ENCODE peak calls at places on chromosomes 3 and 15, in eight cellular contexts. One of them, this sample, is unnamed.

GRCh38 chr3:131912255-131912654 is 122.6 kb downstream of the CPNE4 start:
- DNase-seq in colonic mucosa: no peak
- DNase-seq in fibroblast of the aortic adventitia: no peak
- DNase-seq in suprapubic skin: no peak
- DNase-seq in PC-3: no peak
- DNase-seq in adrenal gland: no peak
- DNase-seq in hepatocyte: no peak
- DNase-seq in astrocyte of the spinal cord: no peak
- DNase-seq in this sample: no peak

GRCh38 chr3:69970827-69971226 is 28.7 kb upstream of the SAMMSON start:
- DNase-seq in suprapubic skin: no peak
- DNase-seq in PC-3: no peak
- DNase-seq in fibroblast of the aortic adventitia: no peak
- DNase-seq in colonic mucosa: no peak
- DNase-seq in astrocyte of the spinal cord: no peak
- DNase-seq in hepatocyte: no peak
- DNase-seq in adrenal gland: no peak
- DNase-seq in this sample: no peak

GRCh38 chr3:178257491-178257890 is 278.7 kb upstream of the KCNMB2 start:
- DNase-seq in fibroblast of the aortic adventitia: no peak
- DNase-seq in PC-3: no peak
- DNase-seq in astrocyte of the spinal cord: no peak
- DNase-seq in colonic mucosa: no peak
- DNase-seq in hepatocyte: no peak
- DNase-seq in suprapubic skin: no peak
- DNase-seq in adrenal gland: no peak
- DNase-seq in this sample: no peak

GRCh38 chr15:78621810-78622402 is 1.1 kb upstream of the CHRNA3 start:
- DNase-seq in PC-3: no peak
- DNase-seq in astrocyte of the spinal cord: no peak
- DNase-seq in hepatocyte: no peak
- DNase-seq in colonic mucosa: no peak
- DNase-seq in fibroblast of the aortic adventitia: no peak
- DNase-seq in suprapubic skin: peak; percentile 68
- DNase-seq in adrenal gland: no peak
- DNase-seq in this sample: no peak

GRCh38 chr3:166837535-166837934 is 542.6 kb downstream of the ZBBX start:
- DNase-seq in fibroblast of the aortic adventitia: no peak
- DNase-seq in suprapubic skin: no peak
- DNase-seq in adrenal gland: no peak
- DNase-seq in astrocyte of the spinal cord: peak; percentile 7
- DNase-seq in hepatocyte: peak; percentile 26
- DNase-seq in PC-3: peak; percentile 66
- DNase-seq in colonic mucosa: no peak
- DNase-seq in this sample: no peak

GRCh38 chr15:89335289-89336041 is 841 bp upstream of the POLG start:
- DNase-seq in PC-3: no peak
- DNase-seq in suprapubic skin: no peak
- DNase-seq in fibroblast of the aortic adventitia: no peak
- DNase-seq in colonic mucosa: peak; percentile 56
- DNase-seq in adrenal gland: no peak
- DNase-seq in hepatocyte: peak; percentile 51
- DNase-seq in astrocyte of the spinal cord: no peak
- DNase-seq in this sample: peak; percentile 6

GRCh38 chr15:42843699-42844098 is 76.9 kb downstream of the TTBK2 start:
- DNase-seq in fibroblast of the aortic adventitia: no peak
- DNase-seq in suprapubic skin: no peak
- DNase-seq in PC-3: no peak
- DNase-seq in astrocyte of the spinal cord: no peak
- DNase-seq in colonic mucosa: no peak
- DNase-seq in adrenal gland: no peak
- DNase-seq in hepatocyte: no peak
- DNase-seq in this sample: no peak

GRCh38 chr3:159872374-159873109 is 116.1 kb upstream of the IL12A start:
- DNase-seq in astrocyte of the spinal cord: peak; percentile 92
- DNase-seq in colonic mucosa: no peak
- DNase-seq in PC-3: peak; percentile 92
- DNase-seq in suprapubic skin: no peak
- DNase-seq in adrenal gland: no peak
- DNase-seq in hepatocyte: no peak
- DNase-seq in fibroblast of the aortic adventitia: peak; percentile 68
- DNase-seq in this sample: peak; percentile 75

GRCh38 chr15:92631721-92632120 is 23.9 kb downstream of the FAM174B start:
- DNase-seq in suprapubic skin: peak; percentile 35
- DNase-seq in fibroblast of the aortic adventitia: no peak
- DNase-seq in astrocyte of the spinal cord: no peak
- DNase-seq in PC-3: peak; percentile 27
- DNase-seq in colonic mucosa: no peak
- DNase-seq in adrenal gland: no peak
- DNase-seq in hepatocyte: no peak
- DNase-seq in this sample: no peak

GRCh38 chr3:194140520-194141414 is 4.8 kb downstream of the HES1 start:
- DNase-seq in astrocyte of the spinal cord: peak; percentile 73
- DNase-seq in PC-3: peak; percentile 83
- DNase-seq in suprapubic skin: no peak
- DNase-seq in adrenal gland: peak; percentile 57
- DNase-seq in colonic mucosa: peak; percentile 63
- DNase-seq in hepatocyte: peak; percentile 83
- DNase-seq in fibroblast of the aortic adventitia: no peak
- DNase-seq in this sample: no peak

GRCh38 chr3:48535578-48535977 is 21.0 kb downstream of the PFKFB4 start:
- DNase-seq in adrenal gland: no peak
- DNase-seq in astrocyte of the spinal cord: no peak
- DNase-seq in colonic mucosa: no peak
- DNase-seq in fibroblast of the aortic adventitia: no peak
- DNase-seq in PC-3: no peak
- DNase-seq in hepatocyte: no peak
- DNase-seq in suprapubic skin: no peak
- DNase-seq in this sample: no peak

GRCh38 chr3:30613135-30613825 is 6.9 kb downstream of the TGFBR2 start:
- DNase-seq in fibroblast of the aortic adventitia: no peak
- DNase-seq in colonic mucosa: no peak
- DNase-seq in adrenal gland: no peak
- DNase-seq in astrocyte of the spinal cord: no peak
- DNase-seq in hepatocyte: no peak
- DNase-seq in suprapubic skin: no peak
- DNase-seq in PC-3: no peak
- DNase-seq in this sample: no peak

GRCh38 chr3:98855811-98856400 is 45.6 kb downstream of the DCBLD2 start:
- DNase-seq in astrocyte of the spinal cord: peak; percentile 91
- DNase-seq in adrenal gland: no peak
- DNase-seq in suprapubic skin: no peak
- DNase-seq in hepatocyte: no peak
- DNase-seq in fibroblast of the aortic adventitia: peak; percentile 98
- DNase-seq in colonic mucosa: no peak
- DNase-seq in PC-3: peak; percentile 86
- DNase-seq in this sample: peak; percentile 93

GRCh38 chr3:35663471-35663870 is 24.1 kb downstream of the ARPP21 start:
- DNase-seq in adrenal gland: no peak
- DNase-seq in astrocyte of the spinal cord: no peak
- DNase-seq in colonic mucosa: no peak
- DNase-seq in suprapubic skin: no peak
- DNase-seq in fibroblast of the aortic adventitia: no peak
- DNase-seq in PC-3: no peak
- DNase-seq in hepatocyte: no peak
- DNase-seq in this sample: no peak

GRCh38 chr3:35654471-35654870 is 15.1 kb downstream of the ARPP21 start:
- DNase-seq in adrenal gland: no peak
- DNase-seq in PC-3: no peak
- DNase-seq in hepatocyte: no peak
- DNase-seq in fibroblast of the aortic adventitia: no peak
- DNase-seq in suprapubic skin: no peak
- DNase-seq in astrocyte of the spinal cord: no peak
- DNase-seq in colonic mucosa: no peak
- DNase-seq in this sample: no peak

GRCh38 chr3:35664460-35664919 is 25.2 kb downstream of the ARPP21 start:
- DNase-seq in astrocyte of the spinal cord: peak; percentile 90
- DNase-seq in hepatocyte: peak; percentile 30
- DNase-seq in PC-3: no peak
- DNase-seq in adrenal gland: peak; percentile 20
- DNase-seq in suprapubic skin: peak; percentile 72
- DNase-seq in colonic mucosa: no peak
- DNase-seq in fibroblast of the aortic adventitia: peak; percentile 44
- DNase-seq in this sample: peak; percentile 69

GRCh38 chr3:35665390-35666055 is 26.2 kb downstream of the ARPP21 start:
- DNase-seq in suprapubic skin: no peak
- DNase-seq in hepatocyte: no peak
- DNase-seq in colonic mucosa: no peak
- DNase-seq in astrocyte of the spinal cord: peak; percentile 61
- DNase-seq in adrenal gland: no peak
- DNase-seq in PC-3: peak; percentile 46
- DNase-seq in fibroblast of the aortic adventitia: no peak
- DNase-seq in this sample: no peak

DNA sequence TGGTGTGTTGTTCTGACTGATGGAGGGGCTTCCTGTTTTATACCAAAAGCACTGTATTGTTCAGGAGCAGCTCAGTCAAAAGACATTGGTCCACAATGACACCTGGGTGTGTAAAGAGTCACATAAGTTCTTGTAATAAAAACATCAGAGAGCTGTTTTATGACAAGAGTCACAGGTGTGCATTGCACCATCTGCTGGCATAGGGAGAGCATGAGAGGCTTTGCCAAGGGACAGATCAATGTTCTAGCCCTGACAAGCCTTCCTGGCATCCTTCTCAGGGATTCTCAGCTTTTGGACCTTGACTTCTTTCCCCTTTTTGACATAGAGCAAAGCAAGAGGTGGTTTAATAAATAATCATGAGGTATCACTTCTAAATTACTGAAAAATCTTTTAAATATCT is 20.5 kb downstream of the ARPP21 start:
- DNase-seq in suprapubic skin: no peak
- DNase-seq in fibroblast of the aortic adventitia: no peak
- DNase-seq in PC-3: peak; percentile 40
- DNase-seq in adrenal gland: no peak
- DNase-seq in astrocyte of the spinal cord: no peak
- DNase-seq in colonic mucosa: peak; percentile 19
- DNase-seq in hepatocyte: peak; percentile 56
- DNase-seq in this sample: no peak
- TF ChIP-seq CTCF in suprapubic skin: no peak
- TF ChIP-seq CTCF in fibroblast of the aortic adventitia: no peak
- TF ChIP-seq CTCF in PC-3: peak; percentile 49
- TF ChIP-seq CTCF in adrenal gland: no peak
- TF ChIP-seq CTCF in astrocyte of the spinal cord: peak; percentile 41
- TF ChIP-seq CTCF in colonic mucosa: no peak
- TF ChIP-seq CTCF in hepatocyte: peak; percentile 44
- TF ChIP-seq CTCF in this sample: peak; percentile 17

DNA sequence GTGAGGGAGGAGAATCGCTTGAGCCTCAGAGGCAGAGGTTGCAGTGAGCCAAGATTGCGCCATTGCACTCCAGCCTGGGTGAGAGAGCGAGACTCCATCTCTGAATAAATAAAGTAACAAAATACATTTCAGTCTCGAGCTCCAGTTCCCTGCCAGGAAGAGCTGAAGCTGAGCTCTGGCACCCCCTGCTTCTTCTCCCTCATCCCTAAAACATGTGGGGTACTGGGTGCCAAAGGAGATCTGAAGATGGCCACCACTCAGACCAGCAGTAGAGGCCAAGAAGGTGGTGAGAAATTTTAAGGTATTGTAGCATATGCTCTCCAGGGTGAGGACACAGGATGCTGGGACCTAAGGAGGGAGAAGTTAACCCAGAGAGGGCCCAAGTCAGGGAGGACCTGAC is 75.0 kb upstream of the CGNL1 start:
- DNase-seq in suprapubic skin: no peak
- DNase-seq in hepatocyte: no peak
- DNase-seq in colonic mucosa: no peak
- DNase-seq in astrocyte of the spinal cord: no peak
- DNase-seq in PC-3: no peak
- DNase-seq in adrenal gland: no peak
- DNase-seq in fibroblast of the aortic adventitia: no peak
- DNase-seq in this sample: no peak
- H3K4me3 ChIP-seq in suprapubic skin: no peak overlapping the region
- H3K4me3 ChIP-seq in hepatocyte: no peak overlapping the region
- H3K4me3 ChIP-seq in colonic mucosa: no peak overlapping the region
- H3K4me3 ChIP-seq in astrocyte of the spinal cord: no peak overlapping the region
- H3K4me3 ChIP-seq in PC-3: no peak overlapping the region
- H3K4me3 ChIP-seq in adrenal gland: no peak overlapping the region
- H3K4me3 ChIP-seq in fibroblast of the aortic adventitia: no peak overlapping the region
- H3K4me3 ChIP-seq in this sample: no peak overlapping the region

GRCh38 chr3:66574091-66574490 is 73.3 kb upstream of the LRIG1 start:
- DNase-seq in astrocyte of the spinal cord: no peak
- DNase-seq in suprapubic skin: no peak
- DNase-seq in adrenal gland: no peak
- DNase-seq in hepatocyte: no peak
- DNase-seq in colonic mucosa: no peak
- DNase-seq in PC-3: no peak
- DNase-seq in fibroblast of the aortic adventitia: no peak
- DNase-seq in this sample: no peak

GRCh38 chr3:66577804-66578203 is 77.0 kb upstream of the LRIG1 start:
- DNase-seq in suprapubic skin: no peak
- DNase-seq in fibroblast of the aortic adventitia: no peak
- DNase-seq in adrenal gland: no peak
- DNase-seq in hepatocyte: no peak
- DNase-seq in colonic mucosa: no peak
- DNase-seq in PC-3: no peak
- DNase-seq in astrocyte of the spinal cord: no peak
- DNase-seq in this sample: no peak

GRCh38 chr3:66572090-66572632 is 71.3 kb upstream of the LRIG1 start:
- DNase-seq in hepatocyte: no peak
- DNase-seq in colonic mucosa: no peak
- DNase-seq in PC-3: no peak
- DNase-seq in astrocyte of the spinal cord: no peak
- DNase-seq in suprapubic skin: no peak
- DNase-seq in fibroblast of the aortic adventitia: no peak
- DNase-seq in adrenal gland: no peak
- DNase-seq in this sample: no peak

GRCh38 chr3:66572938-66573710 is 72.3 kb upstream of the LRIG1 start:
- DNase-seq in astrocyte of the spinal cord: no peak
- DNase-seq in colonic mucosa: no peak
- DNase-seq in hepatocyte: peak; percentile 46
- DNase-seq in suprapubic skin: no peak
- DNase-seq in PC-3: no peak
- DNase-seq in fibroblast of the aortic adventitia: no peak
- DNase-seq in adrenal gland: no peak
- DNase-seq in this sample: no peak
- TF ChIP-seq CTCF in astrocyte of the spinal cord: peak; percentile 29
- TF ChIP-seq CTCF in colonic mucosa: no peak
- TF ChIP-seq CTCF in hepatocyte: peak; percentile 38
- TF ChIP-seq CTCF in suprapubic skin: no peak
- TF ChIP-seq CTCF in PC-3: peak; percentile 32
- TF ChIP-seq CTCF in fibroblast of the aortic adventitia: no peak
- TF ChIP-seq CTCF in adrenal gland: no peak
- TF ChIP-seq CTCF in this sample: peak; percentile 19

DNA sequence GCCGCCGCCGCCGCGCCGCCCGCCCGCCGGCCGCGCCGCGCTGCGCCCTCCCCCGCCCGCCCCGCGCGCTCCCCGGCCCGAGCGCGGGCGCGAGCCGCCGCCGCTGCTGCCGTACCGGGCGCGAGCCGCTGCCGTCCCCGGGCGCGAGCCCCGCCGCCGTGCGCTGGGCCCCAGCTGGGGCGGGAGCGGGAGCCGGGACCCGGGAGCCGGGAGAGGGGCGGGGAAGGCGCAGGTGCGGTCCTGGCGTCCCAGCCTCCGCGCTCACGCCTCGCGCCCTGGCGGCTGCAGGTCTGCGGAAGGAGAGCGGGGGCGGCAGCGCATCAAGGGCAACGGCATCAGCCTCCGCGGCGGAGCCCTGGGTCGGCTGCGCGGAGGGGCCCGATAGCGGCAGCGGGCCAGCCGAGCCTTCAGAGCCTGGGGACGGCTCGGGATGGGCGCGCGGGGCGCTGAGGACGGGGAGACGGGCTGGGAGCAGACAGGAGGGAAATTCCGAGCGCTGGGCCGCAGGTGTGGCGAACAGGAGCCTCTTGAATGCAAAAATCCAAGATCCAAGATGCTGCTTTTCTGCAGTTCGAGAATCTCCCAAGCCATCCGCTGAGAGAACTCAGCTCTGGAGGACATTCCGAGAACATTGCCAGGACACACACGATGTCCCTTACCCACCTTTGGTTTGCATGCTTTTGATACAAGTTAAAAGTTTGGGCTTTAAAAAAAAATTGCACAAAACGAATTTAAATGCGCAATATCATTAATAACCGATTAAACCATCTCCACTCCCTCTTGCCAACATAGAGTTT is 251.1 kb downstream of the TJP1 start:
- DNase-seq in PC-3: peak; percentile 10
- DNase-seq in astrocyte of the spinal cord: no peak
- DNase-seq in adrenal gland: peak; percentile 26
- DNase-seq in hepatocyte: peak; percentile 72
- DNase-seq in colonic mucosa: peak; percentile 47
- DNase-seq in suprapubic skin: no peak
- DNase-seq in fibroblast of the aortic adventitia: peak; percentile 0
- DNase-seq in this sample: no peak
- H3K4me3 ChIP-seq in PC-3: no peak overlapping the region
- H3K4me3 ChIP-seq in astrocyte of the spinal cord: no peak overlapping the region
- H3K4me3 ChIP-seq in adrenal gland: no peak overlapping the region
- H3K4me3 ChIP-seq in hepatocyte: peak overlapping the region; percentile 36
- H3K4me3 ChIP-seq in colonic mucosa: peak overlapping the region; percentile 39
- H3K4me3 ChIP-seq in suprapubic skin: peak overlapping the region; percentile 46
- H3K4me3 ChIP-seq in fibroblast of the aortic adventitia: peak overlapping the region; percentile 17
- H3K4me3 ChIP-seq in this sample: peak overlapping the region; percentile 39

This sample was measured in astrocyte of the cerebellum.